ENCODE peak calls at places on chromosome 21, in four cellular contexts. G, N, W and L are unnamed samples.

GRCh38 chr21:8991088-8991907 is 1530.1 kb upstream of the TPTE start:
- DNase-seq in G (peak), N (no peak), W (peak), L (no peak)

GRCh38 chr21:45818904-45819285 is 162.7 kb upstream of the COL6A1 start:
- DNase-seq in N (no peak), W (peak), G (peak), L (peak)

GRCh38 chr21:14968029-14968428 is 96.8 kb downstream of the NRIP1 start:
- DNase-seq in G (no peak), N (no peak), W (no peak), L (no peak)

GRCh38 chr21:30340714-30341573 is 3.5 kb upstream of the KRTAP27-1 start:
- DNase-seq in W (peak), N (peak), G (peak), L (no peak)

GRCh38 chr21:31115249-31115648 is 77.0 kb upstream of the KRTAP19-8 start:
- DNase-seq in W (no peak), N (no peak), G (no peak), L (no peak)

GRCh38 chr21:38725196-38726157 is 80.3 kb upstream of the ETS2 start:
- DNase-seq in W (no peak), N (no peak), G (no peak), L (no peak)

GRCh38 chr21:44423312-44423821 is 31.9 kb upstream of the LRRC3 start:
- DNase-seq in W (no peak), N (no peak), G (no peak), L (no peak)

GRCh38 chr21:38660333-38661295 is 145.1 kb upstream of the ETS2 start:
- DNase-seq in N (no peak), W (no peak), G (no peak), L (no peak)

GRCh38 chr21:37787456-37787855 is 128.8 kb downstream of the KCNJ6 start:
- DNase-seq in G (peak), N (no peak), W (no peak), L (no peak)

GRCh38 chr21:17045214-17045835 is 467.5 kb upstream of the CXADR start:
- DNase-seq in W (no peak), N (no peak), G (peak), L (no peak)

GRCh38 chr21:45269861-45270260 is 17.8 kb downstream of the POFUT2 start:
- DNase-seq in N (no peak), W (no peak), G (no peak), L (no peak)

GRCh38 chr21:44261675-44262295 is at the start of gene DNMT3L:
- DNase-seq in W (no peak), G (no peak), N (peak), L (no peak)

GRCh38 chr21:41185802-41186201 is 17.8 kb downstream of the BACE2 start:
- DNase-seq in N (no peak), W (no peak), G (no peak), L (no peak)

GRCh38 chr21:42471716-42472330 is 24.2 kb downstream of the RSPH1 start:
- DNase-seq in G (no peak), N (no peak), W (no peak), L (no peak)

GRCh38 chr21:39805983-39806382 is 61.0 kb downstream of the IGSF5 start:
- DNase-seq in G (no peak), W (no peak), N (no peak), L (no peak)

GRCh38 chr21:39802226-39802625 is 57.2 kb downstream of the IGSF5 start:
- DNase-seq in W (no peak), G (no peak), N (no peak), L (no peak)

GRCh38 chr21:39804264-39804663 is 59.3 kb downstream of the IGSF5 start:
- DNase-seq in W (no peak), G (no peak), N (no peak), L (no peak)

GRCh38 chr21:39799178-39799577 is 54.2 kb downstream of the IGSF5 start:
- DNase-seq in N (no peak), G (no peak), W (no peak), L (no peak)

GRCh38 chr21:39803393-39803792 is 58.4 kb downstream of the IGSF5 start:
- DNase-seq in G (no peak), N (no peak), W (no peak), L (no peak)
- TF ChIP-seq CHD4 in G (no peak), N (no peak), W (no peak), L (no peak)

GRCh38 chr21:26708223-26708800 is 135.2 kb upstream of the CYYR1 start:
- DNase-seq in G (no peak), W (no peak), N (no peak), L (no peak)
- TF ChIP-seq CHD4 in G (no peak), W (no peak), N (no peak), L (no peak)

DNA sequence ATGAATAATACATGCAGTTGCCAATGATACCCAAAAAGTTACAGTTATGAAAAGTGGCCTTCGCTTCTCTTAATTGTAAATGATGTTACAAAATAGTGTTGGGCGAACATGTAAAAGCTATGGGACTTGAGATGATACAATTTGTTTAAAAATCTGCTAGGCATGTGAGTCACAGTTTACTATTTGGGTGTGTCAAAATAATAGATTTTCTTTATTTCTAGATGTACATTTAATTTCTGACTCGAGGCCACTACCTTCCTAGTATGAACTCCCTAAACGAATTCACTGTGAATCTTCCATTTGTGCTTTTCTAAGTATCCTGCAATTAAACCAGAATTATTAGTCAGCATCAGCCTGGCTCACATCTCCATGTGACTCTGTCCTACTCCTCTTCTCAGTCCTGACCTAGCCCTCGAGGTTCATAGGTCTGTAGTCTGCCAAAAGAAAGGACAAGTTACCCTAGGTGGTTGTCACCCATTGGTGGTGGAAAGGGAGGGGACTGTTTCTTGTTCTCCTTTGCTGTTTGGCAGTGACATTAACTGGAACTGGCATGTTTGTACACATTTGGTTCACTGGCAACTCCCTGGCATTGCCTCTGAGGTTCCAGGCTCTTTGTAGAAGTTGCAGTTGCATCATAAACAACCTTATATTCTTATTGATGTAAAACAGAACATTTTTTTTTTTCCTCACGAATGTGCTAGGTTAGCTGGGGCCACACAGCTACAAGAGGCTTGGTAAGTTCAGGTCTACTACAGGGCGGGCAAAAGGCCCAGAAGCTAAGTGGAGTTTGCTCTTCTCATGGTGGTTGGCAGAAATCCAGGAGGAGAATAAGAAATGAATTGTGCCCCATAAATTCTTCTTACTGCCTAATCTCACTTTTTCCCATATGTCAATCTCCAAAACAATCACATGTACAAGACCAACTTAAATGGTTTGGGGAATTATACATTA is 746.5 kb upstream of the ADAMTS5 start:
- DNase-seq in N (no peak), G (no peak), W (no peak), L (no peak)
- TF ChIP-seq CHD4 in N (no peak), G (no peak), W (no peak), L (no peak)

DNA sequence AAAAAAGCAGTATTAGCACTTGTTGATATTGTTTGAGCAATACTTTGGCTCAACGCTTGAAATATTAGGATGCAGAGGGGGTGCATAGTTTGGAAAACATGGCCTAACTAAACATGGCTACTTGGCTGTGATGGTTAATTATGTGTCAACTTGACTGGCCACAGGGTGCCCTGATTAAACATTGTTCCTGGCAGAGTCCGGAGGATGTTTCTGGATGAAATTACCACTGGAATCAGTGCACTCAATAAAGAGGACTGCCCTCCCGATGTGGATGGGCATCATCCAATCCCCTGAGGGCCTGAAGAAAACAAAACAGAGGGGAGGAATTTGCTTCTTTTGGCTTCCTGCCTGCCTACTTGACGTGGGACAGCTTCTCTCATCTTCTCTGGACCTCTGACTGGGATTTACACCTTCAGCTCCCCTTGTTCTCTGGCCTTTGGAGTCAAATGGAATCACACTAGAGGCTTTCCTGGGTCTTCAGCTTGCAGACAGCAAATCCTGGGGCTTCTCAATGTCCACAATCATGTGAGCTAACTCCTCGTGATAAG is 79.1 kb upstream of the KCNE2 start:
- DNase-seq in W (no peak), G (no peak), N (no peak), L (no peak)
- TF ChIP-seq CHD4 in W (no peak), G (no peak), N (no peak), L (no peak)